ENCODE peak calls at places on chromosomes 2 and 18, in four cellular contexts. X is AG04450, R is breast epithelium, A is thoracic aorta. P is an unnamed sample.

GRCh38 chr2:213806125-213806726 is 522.0 kb downstream of the SPAG16 start:
- DNase-seq in X (no peak), A (no peak), R (no peak), P (no peak)

GRCh38 chr2:203532957-203533695 is 2.0 kb downstream of the RAPH1 start:
- DNase-seq in A (no peak), R (no peak), X (no peak), P (no peak)

GRCh38 chr18:63788447-63789096 is 13.4 kb downstream of the SERPINB7 start:
- DNase-seq in R (no peak), X (peak), A (no peak), P (no peak)

GRCh38 chr2:171741189-171741588 is 53.9 kb downstream of the DYNC1I2 start:
- DNase-seq in R (no peak), A (no peak), X (no peak), P (no peak)

GRCh38 chr2:71743995-71744675 is 290.8 kb downstream of the DYSF start:
- DNase-seq in A (no peak), R (no peak), X (no peak), P (no peak)

GRCh38 chr2:174362949-174363348 is 28.2 kb downstream of the SP9 start:
- DNase-seq in R (no peak), X (no peak), A (no peak), P (no peak)

GRCh38 chr18:74230922-74231714 is 60.6 kb downstream of the CYB5A start:
- DNase-seq in R (no peak), X (no peak), A (no peak), P (no peak)

GRCh38 chr2:40095003-40095402 is 315.9 kb upstream of the THUMPD2 start:
- DNase-seq in X (no peak), R (no peak), A (no peak), P (no peak)

GRCh38 chr2:175837046-175837445 is 165.0 kb downstream of the LNPK start:
- DNase-seq in R (no peak), A (no peak), X (peak), P (no peak)

GRCh38 chr2:47015206-47015605 is 99.6 kb upstream of the MCFD2 start:
- DNase-seq in X (no peak), R (no peak), A (no peak), P (no peak)

GRCh38 chr18:63096327-63096874 is 223.2 kb downstream of the BCL2 start:
- DNase-seq in A (no peak), R (no peak), X (no peak), P (no peak)

GRCh38 chr2:149885468-149885867 is 297.9 kb upstream of the MMADHC start:
- DNase-seq in X (no peak), R (no peak), A (no peak), P (no peak)

GRCh38 chr2:236352761-236353593 is 88.8 kb upstream of the ASB18 start:
- DNase-seq in X (no peak), A (no peak), R (no peak), P (no peak)

GRCh38 chr2:33094303-33094702 is 147.6 kb downstream of the LTBP1 start:
- DNase-seq in X (no peak), A (no peak), R (no peak), P (no peak)

GRCh38 chr2:128638741-128639477 is 320.2 kb upstream of the HS6ST1 start:
- DNase-seq in A (no peak), X (no peak), R (no peak), P (peak)

GRCh38 chr2:42456126-42456839 is 37.5 kb downstream of the KCNG3 start:
- DNase-seq in R (no peak), A (no peak), X (no peak), P (no peak)

GRCh38 chr2:236341066-236341465 is 76.9 kb upstream of the ASB18 start:
- DNase-seq in A (no peak), X (no peak), R (no peak), P (no peak)

GRCh38 chr18:79366177-79367094 is 29.3 kb upstream of the NFATC1 start:
- DNase-seq in A (no peak), X (peak), R (no peak), P (no peak)

GRCh38 chr2:42567806-42568429 is 514 bp upstream of the MTA3 start:
- DNase-seq in X (no peak), R (no peak), A (no peak), P (no peak)

GRCh38 chr18:14026199-14026598 is 106.0 kb downstream of the ZNF519 start:
- DNase-seq in R (no peak), X (no peak), A (no peak), P (no peak)

GRCh38 chr18:46571756-46572155 is 85.3 kb downstream of the LOXHD1 start:
- DNase-seq in A (no peak), X (no peak), R (no peak), P (no peak)

GRCh38 chr18:12046751-12047335 is 46.8 kb upstream of the ANKRD62 start:
- DNase-seq in R (no peak), X (no peak), A (no peak), P (no peak)

GRCh38 chr18:79938196-79938595 is 13.3 kb downstream of the SLC66A2 start:
- DNase-seq in X (no peak), R (no peak), A (no peak), P (peak)

GRCh38 chr2:68741805-68742306 is 7.2 kb downstream of the ARHGAP25 start:
- DNase-seq in R (no peak), X (no peak), A (no peak), P (no peak)

GRCh38 chr18:32276256-32276655 is 86.4 kb downstream of the MEP1B start:
- DNase-seq in X (no peak), R (no peak), A (no peak), P (no peak)

GRCh38 chr2:45823723-45824206 is 172.3 kb downstream of the PRKCE start:
- DNase-seq in R (peak), A (peak), X (no peak), P (no peak)

GRCh38 chr2:3758906-3759305 is 55.5 kb downstream of the DCDC2C start:
- DNase-seq in A (no peak), R (no peak), X (no peak), P (no peak)

GRCh38 chr18:25076980-25077780 is 274.8 kb downstream of the ZNF521 start:
- DNase-seq in A (no peak), X (no peak), R (no peak), P (no peak)

GRCh38 chr2:199797431-199797830 is 53.6 kb downstream of the FTCDNL1 start:
- DNase-seq in A (no peak), X (no peak), R (no peak), P (no peak)

GRCh38 chr2:169139993-169140767 is 70.8 kb downstream of the DHRS9 start:
- DNase-seq in R (no peak), X (no peak), A (no peak), P (no peak)
- TF ChIP-seq CTCF in R (no peak), X (no peak), A (no peak), P (no peak)

DNA sequence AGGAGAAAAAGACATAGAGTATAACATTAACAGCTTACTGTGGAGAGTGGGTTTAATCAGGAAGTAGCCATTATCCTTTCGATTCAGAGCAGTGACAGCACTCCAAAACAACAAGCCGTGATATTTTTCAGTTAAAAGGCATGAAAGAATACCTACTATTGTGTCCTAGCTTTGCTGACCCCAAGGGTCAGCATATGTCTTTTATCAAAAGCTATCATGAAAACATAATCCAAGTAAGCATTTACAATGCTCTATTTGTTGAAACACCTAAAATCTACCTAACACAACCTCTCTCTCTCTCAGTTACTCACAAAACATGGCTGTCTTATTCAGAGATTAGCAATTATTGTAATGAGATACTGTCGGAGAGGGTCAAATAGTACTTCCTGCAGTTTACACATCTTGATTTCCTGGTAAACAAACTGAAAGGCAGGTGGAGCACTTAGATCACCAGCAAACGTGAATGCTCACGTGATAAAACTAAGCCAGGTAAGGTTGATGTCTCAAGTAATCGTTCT is 100.0 kb downstream of the BAZ2B start:
- DNase-seq in A (no peak), X (no peak), R (no peak), P (no peak)
- TF ChIP-seq CTCF in A (no peak), X (no peak), R (no peak), P (peak)

GRCh38 chr2:239455436-239456203 is 54.8 kb upstream of the HDAC4 start:
- DNase-seq in X (no peak), R (no peak), A (no peak), P (no peak)

GRCh38 chr2:239454507-239454906 is 53.7 kb upstream of the HDAC4 start:
- DNase-seq in X (no peak), A (no peak), R (no peak), P (no peak)

GRCh38 chr2:239457586-239458445 is 57.0 kb upstream of the HDAC4 start:
- DNase-seq in X (no peak), R (no peak), A (no peak), P (no peak)

GRCh38 chr2:239459056-239459455 is 58.2 kb upstream of the HDAC4 start:
- DNase-seq in R (no peak), X (no peak), A (no peak), P (no peak)

GRCh38 chr2:239456940-239457339 is 56.1 kb upstream of the HDAC4 start:
- DNase-seq in R (no peak), X (no peak), A (no peak), P (no peak)
- TF ChIP-seq CTCF in R (no peak), X (no peak), A (no peak), P (no peak)

DNA sequence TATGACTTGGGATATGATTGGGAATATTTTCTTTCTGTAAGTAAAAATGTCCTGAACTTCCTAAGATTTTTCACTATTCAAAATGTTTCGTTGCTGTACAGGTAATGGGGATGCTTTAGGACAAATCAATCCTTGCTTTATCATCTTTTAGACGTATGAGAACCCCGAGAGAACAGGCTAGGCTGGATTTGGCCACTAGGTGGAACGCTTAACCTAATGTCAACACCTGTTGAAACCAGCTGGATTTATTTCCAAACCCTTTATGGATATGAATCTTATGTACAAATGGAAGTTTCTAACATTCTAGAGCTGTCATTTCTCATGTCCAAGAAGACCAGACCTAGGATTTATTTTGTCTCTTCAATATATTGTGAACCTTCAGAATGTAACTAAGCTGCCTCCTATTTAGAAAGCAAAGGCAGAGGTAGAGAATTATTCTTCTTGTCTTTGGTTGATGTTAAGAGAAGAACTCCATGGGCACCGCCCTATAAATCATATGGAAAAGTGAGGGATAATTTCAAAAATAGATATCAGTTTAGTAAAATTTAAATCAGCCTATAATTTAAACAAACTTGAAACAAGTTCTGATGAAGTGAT is 96.7 kb downstream of the PMAIP1 start:
- DNase-seq in X (peak), A (no peak), R (no peak), P (no peak)
- TF ChIP-seq CTCF in X (peak), A (no peak), R (peak), P (peak)

GRCh38 chr2:127195140-127196074 is 24.7 kb downstream of the CYP27C1 start:
- DNase-seq in X (no peak), A (no peak), R (no peak), P (no peak)

GRCh38 chr2:127196549-127196948 is 23.6 kb downstream of the CYP27C1 start:
- DNase-seq in R (no peak), A (no peak), X (no peak), P (no peak)

GRCh38 chr2:127199223-127199622 is 20.9 kb downstream of the CYP27C1 start:
- DNase-seq in A (no peak), X (no peak), R (no peak), P (no peak)

GRCh38 chr2:127197475-127198385 is 22.4 kb downstream of the CYP27C1 start:
- DNase-seq in X (no peak), R (no peak), A (no peak), P (no peak)

DNA sequence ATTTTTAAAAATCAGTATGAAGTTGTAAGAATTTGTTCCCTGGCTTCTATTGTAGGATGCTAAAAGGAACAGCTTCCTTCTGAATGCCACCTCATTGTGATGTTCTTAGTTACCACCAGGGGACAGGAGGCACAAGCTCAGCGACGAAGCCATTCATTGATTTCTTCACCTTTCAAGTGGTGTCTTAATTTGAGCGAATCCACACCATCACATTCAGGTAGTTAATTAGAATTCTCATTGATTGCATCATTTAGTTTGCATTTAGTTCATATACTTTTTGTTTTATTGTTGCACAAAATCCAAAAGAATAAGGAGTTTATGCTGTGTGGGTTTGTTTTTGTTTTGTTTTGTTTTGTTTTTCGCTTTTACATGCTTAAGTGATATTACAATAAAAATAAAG is 23.1 kb downstream of the CYP27C1 start:
- DNase-seq in A (no peak), X (no peak), R (no peak), P (no peak)
- TF ChIP-seq CTCF in A (no peak), X (peak), R (peak), P (peak)

DNA sequence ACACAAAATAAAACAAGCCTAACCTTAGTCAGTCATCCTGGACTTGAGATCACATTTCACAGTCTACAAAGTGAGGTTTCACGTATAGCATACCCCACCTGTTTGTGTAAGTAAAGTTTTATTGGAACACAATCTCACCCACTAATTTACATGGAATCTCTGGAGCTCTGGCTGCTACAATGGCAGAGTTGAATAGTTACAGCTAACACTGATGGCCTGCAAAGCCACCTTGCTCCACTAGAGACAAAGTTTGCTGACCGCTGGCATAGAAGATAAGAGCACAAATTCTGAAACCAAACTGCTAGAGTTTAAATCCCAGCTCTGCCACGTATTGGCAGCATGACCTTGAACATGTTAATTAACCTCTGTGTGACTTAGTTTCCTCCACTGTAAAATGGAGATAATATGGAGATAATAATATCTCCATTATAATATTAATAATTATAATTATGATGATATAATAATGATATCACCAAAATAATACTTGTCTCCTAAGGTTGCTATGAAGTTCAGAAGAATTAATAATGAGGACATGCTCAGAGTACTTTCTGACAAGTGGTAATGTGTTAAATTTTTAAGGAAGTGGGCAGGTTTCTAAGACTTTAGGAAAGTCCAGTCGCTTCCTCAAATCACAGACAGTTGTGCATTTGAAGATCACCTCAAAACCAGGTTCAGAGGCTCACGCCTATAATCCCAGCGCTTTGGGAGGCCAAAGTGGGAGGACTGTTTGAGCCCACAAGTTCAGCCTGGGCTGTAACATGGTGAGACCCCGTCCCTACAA is 204.6 kb downstream of the SH3RF3 start:
- DNase-seq in A (no peak), R (no peak), X (no peak), P (no peak)
- TF ChIP-seq CTCF in A (no peak), R (no peak), X (peak), P (peak)

GRCh38 chr2:208255557-208256106 is 761 bp upstream of the IDH1 start:
- DNase-seq in A (no peak), R (no peak), X (no peak), P (no peak)
- TF ChIP-seq CTCF in A (no peak), R (no peak), X (no peak), P (no peak)

GRCh38 chr2:239424337-239425045 is 23.7 kb upstream of the HDAC4 start:
- DNase-seq in X (no peak), R (no peak), A (no peak), P (no peak)
- TF ChIP-seq CTCF in X (no peak), R (no peak), A (no peak), P (no peak)

GRCh38 chr2:109458512-109458911 is 155.3 kb downstream of the SEPTIN10 start:
- DNase-seq in R (no peak), A (no peak), X (no peak), P (no peak)

GRCh38 chr2:109457366-109457765 is 156.4 kb downstream of the SEPTIN10 start:
- DNase-seq in R (no peak), A (no peak), X (no peak), P (no peak)

GRCh38 chr2:109459485-109459884 is 154.3 kb downstream of the SEPTIN10 start:
- DNase-seq in X (no peak), A (no peak), R (no peak), P (no peak)

GRCh38 chr2:109456776-109457175 is 157.0 kb downstream of the SEPTIN10 start:
- DNase-seq in X (no peak), R (no peak), A (no peak), P (no peak)

DNA sequence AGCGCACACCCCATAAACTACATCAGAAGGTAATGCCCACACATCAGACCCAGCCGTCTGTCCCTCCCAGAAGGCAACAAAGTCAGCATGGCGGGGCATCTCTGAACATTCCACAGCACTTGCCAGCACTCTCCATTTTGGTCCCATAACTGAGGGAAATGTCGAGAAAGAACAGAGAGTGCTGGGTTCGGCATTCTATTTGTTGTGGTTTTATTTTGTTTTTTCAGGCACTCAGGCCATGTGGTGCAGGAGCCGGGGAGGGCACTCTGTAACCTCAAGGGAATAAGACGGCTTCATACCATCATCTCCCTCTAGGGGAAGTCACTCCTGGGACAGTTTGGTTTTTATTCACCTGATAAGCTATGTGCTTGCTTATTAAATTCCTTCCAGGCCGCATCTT is 156.0 kb downstream of the SEPTIN10 start:
- DNase-seq in X (no peak), R (no peak), A (no peak), P (no peak)
- TF ChIP-seq CTCF in X (peak), R (no peak), A (peak), P (peak)

P was measured in chondrocyte.